ENCODE peak calls at places on chromosomes 6 and 20, in five cellular contexts. W is A549, P is hepatocyte, Q is IMR-90, Y is brain microvascular endothelial cell. J is an unnamed sample.

GRCh38 chr20:14319704-14320103 is 17.7 kb downstream of the FLRT3 start:
- DNase-seq in Q (no peak), Y (no peak), P (no peak), W (no peak), J (no peak)

GRCh38 chr20:56735087-56735642 is 106.1 kb downstream of the TFAP2C start:
- DNase-seq in P (no peak), W (no peak), Y (no peak), Q (no peak), J (no peak)

GRCh38 chr6:11920566-11920965 is 91.5 kb upstream of the HIVEP1 start:
- DNase-seq in Y (no peak), Q (no peak), P (no peak), W (no peak), J (no peak)

GRCh38 chr20:21437816-21438215 is 40.5 kb upstream of the NKX2-4 start:
- DNase-seq in Q (no peak), W (no peak), Y (no peak), P (no peak), J (no peak)

GRCh38 chr6:35842381-35842780 is 37.2 kb downstream of the LHFPL5 start:
- DNase-seq in P (no peak), Y (no peak), W (no peak), Q (no peak), J (no peak)

GRCh38 chr6:32410906-32411305 is 3.9 kb upstream of the BTNL2 start:
- DNase-seq in W (no peak), Q (no peak), P (no peak), Y (no peak), J (no peak)

GRCh38 chr6:26044140-26045045 is 42.8 kb upstream of the HFE start:
- DNase-seq in Q (peak; percentile 20), Y (peak; percentile 33), W (peak; percentile 57), P (no peak), J (no peak)

GRCh38 chr6:90184334-90185298 is 112.0 kb downstream of the BACH2 start:
- DNase-seq in W (no peak), P (peak; percentile 65), Y (peak; percentile 24), Q (peak; percentile 73), J (no peak)

GRCh38 chr6:1701668-1702353 is 92.1 kb downstream of the FOXC1 start:
- DNase-seq in Q (peak; percentile 95), Y (peak; percentile 93), P (peak; percentile 15), W (no peak), J (no peak)

GRCh38 chr6:144478487-144478886 is 193.4 kb downstream of the UTRN start:
- DNase-seq in Y (no peak), Q (no peak), P (no peak), W (no peak), J (no peak)

GRCh38 chr20:50054626-50055511 is 58.1 kb downstream of the UBE2V1 start:
- DNase-seq in P (peak; percentile 82), Q (peak; percentile 41), Y (no peak), W (no peak), J (peak; percentile 83)

GRCh38 chr20:44496976-44497375 is 21.3 kb downstream of the TTPAL start:
- DNase-seq in Y (peak; percentile 82), Q (peak; percentile 96), P (no peak), W (peak; percentile 69), J (no peak)

GRCh38 chr6:3794092-3794491 is 42.6 kb upstream of the PXDC1 start:
- DNase-seq in P (no peak), W (no peak), Q (no peak), Y (no peak), J (no peak)

GRCh38 chr6:143675946-143676345 is 1.8 kb upstream of the PHACTR2 start:
- DNase-seq in Q (peak; percentile 56), P (no peak), Y (no peak), W (peak; percentile 21), J (no peak)

GRCh38 chr20:1533059-1533458 is 24.4 kb downstream of the SIRPD start:
- DNase-seq in P (no peak), Q (no peak), W (peak; percentile 16), Y (no peak), J (no peak)

GRCh38 chr6:43708857-43709653 is 21.5 kb upstream of the MRPS18A start:
- DNase-seq in Y (peak; percentile 61), Q (peak; percentile 82), P (peak; percentile 49), W (peak; percentile 52), J (no peak)

GRCh38 chr6:74720923-74721322 is 484.9 kb downstream of the COL12A1 start:
- DNase-seq in Y (no peak), W (no peak), Q (no peak), P (no peak), J (no peak)

GRCh38 chr6:19289408-19289967 is 547.7 kb upstream of the ID4 start:
- DNase-seq in W (no peak), Q (no peak), P (no peak), Y (no peak), J (no peak)

GRCh38 chr20:41149679-41150131 is 12.4 kb downstream of the PLCG1 start:
- DNase-seq in Q (peak; percentile 71), W (peak; percentile 32), P (peak; percentile 60), Y (peak; percentile 17), J (no peak)

GRCh38 chr6:56370127-56370540 is 122.8 kb upstream of the COL21A1 start:
- DNase-seq in P (peak; percentile 85), Q (no peak), W (peak; percentile 64), Y (peak; percentile 44), J (no peak)

GRCh38 chr20:17568045-17568788 is 1.7 kb upstream of the DSTN start:
- DNase-seq in P (peak; percentile 6), W (no peak), Q (no peak), Y (no peak), J (no peak)

GRCh38 chr6:49462071-49462470 is 982 bp downstream of the MMUT start:
- DNase-seq in W (no peak), Q (peak; percentile 6), Y (no peak), P (no peak), J (no peak)

GRCh38 chr6:100482698-100483097 is 18.0 kb upstream of the SIM1 start:
- DNase-seq in W (no peak), Q (no peak), P (no peak), Y (no peak), J (no peak)

GRCh38 chr20:33666293-33667244 is at the start of gene ACTL10:
- DNase-seq in Q (peak; percentile 96), P (peak; percentile 92), W (no peak), Y (peak; percentile 98), J (peak; percentile 94)

GRCh38 chr20:34861386-34862084 is 11.1 kb downstream of the GGT7 start:
- DNase-seq in P (no peak), Y (no peak), W (no peak), Q (no peak), J (peak; percentile 63)

GRCh38 chr20:48703107-48703506 is 124.7 kb downstream of the PREX1 start:
- DNase-seq in P (no peak), Q (no peak), Y (no peak), W (no peak), J (no peak)

GRCh38 chr6:108737594-108738546 is 110.4 kb upstream of the ARMC2 start:
- DNase-seq in W (peak; percentile 59), Q (peak; percentile 99), Y (peak; percentile 99), P (peak; percentile 77), J (no peak)

GRCh38 chr6:88246654-88247053 is 80.5 kb upstream of the CNR1 start:
- DNase-seq in Y (no peak), W (no peak), P (no peak), Q (no peak), J (no peak)

GRCh38 chr20:35008411-35009342 is 53.0 kb downstream of the MYH7B start:
- DNase-seq in P (no peak), Q (no peak), W (no peak), Y (no peak), J (peak; percentile 55)

GRCh38 chr6:16760536-16761468 is at the start of gene ATXN1:
- DNase-seq in W (peak; percentile 61), P (peak; percentile 80), Q (peak; percentile 65), Y (peak; percentile 70), J (peak; percentile 78)

GRCh38 chr6:125370343-125370742 is 68.6 kb upstream of the HDDC2 start:
- DNase-seq in Y (no peak), P (no peak), Q (no peak), W (no peak), J (no peak)

DNA sequence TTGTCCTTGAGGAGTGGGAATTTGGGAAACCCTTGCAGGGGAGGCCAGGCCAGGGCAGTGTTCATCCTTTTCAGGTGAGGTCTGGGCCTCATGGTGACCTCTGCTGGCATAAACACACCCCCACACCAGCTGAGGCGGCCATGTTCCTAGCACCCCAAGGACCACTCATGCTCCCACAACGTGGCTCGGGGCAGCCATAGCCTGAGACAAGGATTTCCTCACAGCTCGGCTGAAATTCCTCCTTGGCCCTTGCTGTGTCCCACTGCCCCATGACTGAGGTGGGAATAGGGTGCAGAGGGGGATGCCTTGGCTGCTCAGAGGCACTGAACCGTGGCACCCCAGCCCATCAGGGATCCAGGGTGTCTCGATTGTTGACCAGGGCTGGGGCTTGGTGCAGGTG is 27.3 kb upstream of the SPDEF start:
- DNase-seq in Y (no peak), W (no peak), Q (no peak), P (no peak), J (no peak)
- TF ChIP-seq CTCF in Y (peak; percentile 47), W (peak; percentile 29), Q (peak; percentile 10), P (no peak), J (no peak)

DNA sequence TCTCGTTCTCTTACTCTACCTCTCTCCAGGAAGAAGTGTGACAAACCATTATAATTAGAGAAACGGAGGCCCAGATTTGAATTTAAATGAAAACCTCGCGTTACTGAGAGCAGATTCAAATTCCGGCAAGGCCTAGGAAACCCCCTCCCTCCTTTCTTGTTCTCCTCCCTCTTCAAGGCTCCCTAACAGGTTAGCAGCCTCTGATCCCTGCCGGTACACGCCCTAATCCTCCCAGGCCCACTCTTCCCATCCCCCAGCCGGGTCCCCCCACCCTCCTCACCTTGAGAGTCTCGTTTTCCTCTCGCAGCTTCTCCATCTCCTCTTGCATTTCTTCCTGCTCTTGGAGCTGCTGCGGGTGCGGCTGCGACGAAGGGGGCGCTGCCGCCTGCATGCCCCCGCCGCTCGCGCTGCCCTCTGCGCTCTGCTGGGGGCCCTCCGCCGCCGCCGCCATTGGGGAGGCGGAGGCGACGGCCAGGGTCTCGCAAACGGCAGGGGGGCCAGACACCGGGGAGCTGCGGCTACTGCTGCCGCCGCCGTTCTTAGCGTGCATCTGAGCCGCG is 3.8 kb downstream of the MTCL3 start:
- DNase-seq in W (no peak), P (peak; percentile 44), Y (peak; percentile 27), Q (no peak), J (no peak)
- TF ChIP-seq CTCF in W (no peak), P (no peak), Y (peak; percentile 35), Q (peak; percentile 23), J (peak; percentile 25)

DNA sequence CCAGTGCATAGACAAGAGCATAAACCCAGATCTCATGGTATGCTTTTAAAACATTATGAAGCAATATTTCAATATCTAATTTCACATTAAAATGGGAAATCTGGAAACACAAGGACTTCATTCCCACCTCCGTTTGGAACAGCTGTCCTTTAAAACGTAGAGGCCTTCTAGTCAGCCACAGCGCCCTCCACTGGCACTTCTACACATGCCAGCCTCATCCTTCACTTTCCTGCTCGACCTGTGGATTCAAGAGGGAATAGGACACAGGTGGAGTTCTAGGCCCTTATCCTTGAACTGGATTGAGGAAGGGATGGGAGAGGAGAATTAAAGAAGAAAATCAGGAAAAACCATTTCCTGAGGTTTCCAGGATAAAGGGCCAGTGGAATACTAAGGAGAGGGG is 85.6 kb downstream of the LYRM4 start:
- DNase-seq in Y (no peak), Q (no peak), W (peak; percentile 29), P (no peak), J (no peak)
- TF ChIP-seq CTCF in Y (peak; percentile 79), Q (peak; percentile 26), W (peak; percentile 13), P (peak; percentile 36), J (peak; percentile 72)

DNA sequence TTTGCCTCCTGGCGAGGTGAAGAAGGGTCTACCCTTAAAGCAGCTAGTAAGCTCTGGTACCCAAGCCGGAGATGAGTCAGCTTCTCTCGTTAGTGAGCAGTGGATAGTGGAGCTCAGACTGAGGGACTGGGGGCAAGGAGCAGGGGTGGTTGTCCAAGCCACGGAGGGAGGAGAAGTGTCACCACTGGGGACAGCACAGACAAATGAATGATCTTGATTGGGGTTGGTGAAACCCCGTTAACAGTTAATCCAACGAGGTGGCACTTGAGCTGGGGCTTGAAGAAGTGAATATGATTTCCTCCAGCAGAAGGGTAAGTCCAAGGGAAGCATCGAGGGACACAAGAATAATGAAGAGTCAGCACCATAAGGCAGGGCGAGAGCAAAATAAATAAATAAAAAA is 43.0 kb downstream of the JARID2 start:
- DNase-seq in W (no peak), Q (no peak), P (no peak), Y (no peak), J (no peak)
- TF ChIP-seq CTCF in W (no peak), Q (no peak), P (no peak), Y (no peak), J (no peak)

J was measured in type B pancreatic cell.